ENCODE peak calls at places on chromosome 1, in six cellular contexts. D, X, N, K, Q and B are unnamed samples.

GRCh38 chr1:68230901-68231626 is 1.3 kb downstream of the WLS start:
- DNase-seq in D (peak; percentile 38), X (no peak), N (no peak), K (no peak), Q (no peak), B (no peak)

GRCh38 chr1:247914941-247915662 is 5.0 kb upstream of the OR2T8 start:
- DNase-seq in D (no peak), X (no peak), N (no peak), K (no peak), Q (no peak), B (no peak)

GRCh38 chr1:172662464-172663109 is 3.7 kb downstream of the FASLG start:
- DNase-seq in D (peak; percentile 39), X (peak; percentile 78), N (no peak), K (peak; percentile 89), Q (peak; percentile 42), B (peak; percentile 84)

GRCh38 chr1:155254714-155255242 is 505 bp downstream of the ENTREP3 start:
- DNase-seq in D (peak; percentile 52), X (no peak), N (no peak), K (no peak), Q (no peak), B (no peak)

GRCh38 chr1:154014154-154014910 is 23.8 kb downstream of the RPS27 start:
- DNase-seq in D (no peak), X (no peak), N (no peak), K (peak; percentile 45), Q (no peak), B (no peak)

GRCh38 chr1:108665047-108665446 is 4.2 kb upstream of the HENMT1 start:
- DNase-seq in D (no peak), X (no peak), N (no peak), K (no peak), Q (no peak), B (no peak)

GRCh38 chr1:96292141-96292540 is 429.4 kb upstream of the PTBP2 start:
- DNase-seq in D (no peak), X (no peak), N (no peak), K (peak; percentile 7), Q (no peak), B (no peak)

GRCh38 chr1:15757016-15757543 is 1.5 kb upstream of the FBLIM1 start:
- DNase-seq in D (no peak), X (no peak), N (no peak), K (no peak), Q (no peak), B (no peak)

GRCh38 chr1:182835811-182836210 is 3.3 kb upstream of the DHX9 start:
- DNase-seq in D (no peak), X (no peak), N (no peak), K (no peak), Q (no peak), B (no peak)

GRCh38 chr1:10559386-10559785 is 84.6 kb downstream of the PEX14 start:
- DNase-seq in D (no peak), X (no peak), N (no peak), K (no peak), Q (no peak), B (no peak)

GRCh38 chr1:220890582-220890981 is 11.3 kb downstream of the HLX start:
- DNase-seq in D (no peak), X (no peak), N (no peak), K (no peak), Q (no peak), B (no peak)
- H3K27me3 ChIP-seq in D (peaks cover 87% of the 10 kb centered on the region), X (peaks cover 22% of the 10 kb centered on the region), N (no peaks in the 10 kb centered on the region), K (no peaks in the 10 kb centered on the region), Q (peaks cover 81% of the 10 kb centered on the region), B (no peaks in the 10 kb centered on the region)

GRCh38 chr1:19057182-19057779 is 100.8 kb upstream of the IFFO2 start:
- DNase-seq in D (no peak), X (no peak), N (no peak), K (no peak), Q (no peak), B (no peak)

GRCh38 chr1:19057784-19058475 is 101.5 kb upstream of the IFFO2 start:
- DNase-seq in D (no peak), X (no peak), N (no peak), K (no peak), Q (no peak), B (no peak)

GRCh38 chr1:19061343-19061742 is 104.9 kb upstream of the IFFO2 start:
- DNase-seq in D (no peak), X (no peak), N (no peak), K (no peak), Q (no peak), B (no peak)

GRCh38 chr1:19059773-19060172 is 103.3 kb upstream of the IFFO2 start:
- DNase-seq in D (no peak), X (no peak), N (no peak), K (no peak), Q (no peak), B (no peak)

DNA sequence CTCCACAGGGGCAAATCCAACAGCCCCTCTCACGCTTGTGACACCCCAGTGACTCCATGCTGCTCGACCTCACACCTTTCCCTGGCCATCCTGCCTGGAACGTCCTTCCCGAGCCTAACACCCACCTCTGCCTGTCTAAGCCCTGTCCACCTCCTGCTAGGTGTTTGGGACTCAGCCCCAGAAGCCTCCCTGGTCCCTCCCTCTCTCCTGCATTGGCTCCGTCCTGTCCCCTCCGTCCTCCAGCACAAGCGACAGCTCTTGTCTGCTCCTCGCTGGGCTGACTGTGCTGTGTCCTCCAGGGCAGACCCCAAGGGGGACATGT is 102.0 kb upstream of the IFFO2 start:
- DNase-seq in D (no peak), X (no peak), N (no peak), K (no peak), Q (no peak), B (no peak)
- H3K27me3 ChIP-seq in D (peaks cover 56% of the 10 kb centered on the region), X (peaks cover 13% of the 10 kb centered on the region), N (no peaks in the 10 kb centered on the region), K (peaks cover 10% of the 10 kb centered on the region), Q (peaks cover 37% of the 10 kb centered on the region), B (no peaks in the 10 kb centered on the region)

GRCh38 chr1:167499657-167500056 is 18.7 kb downstream of the CD247 start:
- DNase-seq in D (no peak), X (no peak), N (no peak), K (no peak), Q (no peak), B (no peak)
- H3K27me3 ChIP-seq in D (peaks cover 40% of the 10 kb centered on the region), X (no peaks in the 10 kb centered on the region), N (no peaks in the 10 kb centered on the region), K (peaks cover 3% of the 10 kb centered on the region), Q (no peaks in the 10 kb centered on the region), B (no peaks in the 10 kb centered on the region)

GRCh38 chr1:22255341-22256212 is 112.7 kb upstream of the WNT4 start:
- DNase-seq in D (no peak), X (no peak), N (no peak), K (no peak), Q (no peak), B (no peak)
- H3K27me3 ChIP-seq in D (peaks cover 77% of the 10 kb centered on the region), X (peaks cover 4% of the 10 kb centered on the region), N (no peaks in the 10 kb centered on the region), K (no peaks in the 10 kb centered on the region), Q (peaks cover 45% of the 10 kb centered on the region), B (no peaks in the 10 kb centered on the region)

DNA sequence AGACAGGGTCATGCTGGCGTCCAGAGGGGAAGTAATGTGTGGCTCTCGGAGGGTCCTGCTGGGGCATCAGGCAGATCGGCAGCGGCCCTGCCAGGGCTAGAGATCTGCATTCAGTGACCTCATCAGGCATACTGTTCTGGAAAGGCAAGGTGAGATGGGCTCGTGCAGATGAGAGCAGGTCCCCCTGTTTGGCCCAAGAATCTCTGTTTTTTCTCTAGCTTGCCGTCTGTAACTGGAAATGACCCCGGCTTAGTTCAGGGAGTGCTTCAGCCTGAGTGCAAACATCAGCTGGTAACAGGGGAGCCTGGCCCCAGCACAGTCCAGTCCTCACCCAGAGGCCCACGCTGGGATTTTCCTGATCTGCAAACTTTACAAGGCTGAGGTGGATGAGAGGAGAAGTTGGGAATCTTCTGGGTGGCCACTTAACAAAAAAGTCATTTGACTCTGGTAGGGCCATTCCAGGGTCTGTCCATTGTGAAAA is 2.1 kb downstream of the FAM163A start:
- DNase-seq in D (no peak), X (no peak), N (no peak), K (no peak), Q (no peak), B (no peak)
- H3K27me3 ChIP-seq in D (peaks cover 64% of the 10 kb centered on the region), X (no peaks in the 10 kb centered on the region), N (peaks cover 5% of the 10 kb centered on the region), K (peaks cover 40% of the 10 kb centered on the region), Q (peaks cover 58% of the 10 kb centered on the region), B (no peaks in the 10 kb centered on the region)

DNA sequence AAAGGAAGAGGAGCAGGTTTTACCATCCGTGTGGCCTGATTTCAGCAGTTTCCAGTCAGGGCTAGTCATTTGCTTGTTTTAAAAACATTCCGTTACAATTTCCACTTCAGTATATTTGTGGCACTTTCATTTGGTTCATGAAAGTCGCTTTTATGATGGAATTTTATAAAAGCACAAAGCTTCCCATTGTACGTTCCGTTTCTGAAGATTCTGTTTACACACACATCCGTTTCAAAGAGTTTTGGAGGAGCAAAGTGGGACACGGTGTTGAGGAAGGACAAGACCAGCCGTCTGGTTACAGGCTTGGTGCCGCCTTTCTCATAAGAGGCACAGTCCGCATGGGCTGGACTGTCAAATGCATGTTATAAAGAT is 60.4 kb downstream of the FAAP20 start:
- DNase-seq in D (no peak), X (no peak), N (no peak), K (no peak), Q (no peak), B (no peak)
- H3K27me3 ChIP-seq in D (no peaks in the 10 kb centered on the region), X (no peaks in the 10 kb centered on the region), N (no peaks in the 10 kb centered on the region), K (no peaks in the 10 kb centered on the region), Q (no peaks in the 10 kb centered on the region), B (no peaks in the 10 kb centered on the region)